ENCODE peak calls at places on chromosomes 6 and 20, in six cellular contexts. U is left cardiac atrium, E is Panc1, S is ovary, R is BJ, P is occipital lobe. J is an unnamed sample.

GRCh38 chr6:43286995-43287716 is 10.9 kb upstream of the SLC22A7 start:
- DNase-seq in U (no peak), E (no peak), S (no peak), R (no peak), P (no peak), J (no peak)

GRCh38 chr6:108876929-108877775 is 28.9 kb downstream of the ARMC2 start:
- DNase-seq in U (peak), E (no peak), S (peak), R (peak), P (no peak), J (peak)

GRCh38 chr6:19444041-19444440 is 393.1 kb upstream of the ID4 start:
- DNase-seq in U (no peak), E (no peak), S (no peak), R (no peak), P (no peak), J (no peak)

GRCh38 chr6:70494833-70495232 is 71.9 kb upstream of the SDHAF4 start:
- DNase-seq in U (no peak), E (no peak), S (no peak), R (no peak), P (no peak), J (no peak)

GRCh38 chr6:158707120-158707519 is 57.3 kb downstream of the SYTL3 start:
- DNase-seq in U (peak), E (no peak), S (no peak), R (no peak), P (no peak), J (no peak)

GRCh38 chr6:8006208-8006607 is 58.0 kb downstream of the BLOC1S5 start:
- DNase-seq in U (no peak), E (no peak), S (no peak), R (no peak), P (no peak), J (no peak)

GRCh38 chr20:15654208-15654649 is 919.0 kb downstream of the KIF16B start:
- DNase-seq in U (no peak), E (no peak), S (no peak), R (no peak), P (no peak), J (no peak)

GRCh38 chr6:35449287-35449881 is 2.8 kb upstream of the FANCE start:
- DNase-seq in U (no peak), E (no peak), S (peak), R (no peak), P (no peak), J (no peak)

GRCh38 chr6:169085466-169085865 is 168.2 kb downstream of the THBS2 start:
- DNase-seq in U (no peak), E (no peak), S (no peak), R (no peak), P (no peak), J (no peak)

GRCh38 chr6:141866731-141867502 is 265.8 kb upstream of the GJE1 start:
- DNase-seq in U (no peak), E (no peak), S (no peak), R (peak), P (no peak), J (no peak)

GRCh38 chr6:135940783-135941182 is 89.3 kb downstream of the PDE7B start:
- DNase-seq in U (no peak), E (no peak), S (no peak), R (no peak), P (no peak), J (no peak)

GRCh38 chr20:36030143-36030542 is 61.8 kb downstream of the CNBD2 start:
- DNase-seq in U (peak), E (no peak), S (peak), R (no peak), P (no peak), J (no peak)

GRCh38 chr6:150037526-150038201 is 12.3 kb upstream of the RAET1L start:
- DNase-seq in U (no peak), E (no peak), S (no peak), R (no peak), P (no peak), J (no peak)

GRCh38 chr20:61856626-61857413 is 208.9 kb downstream of the TAF4 start:
- DNase-seq in U (no peak), E (no peak), S (no peak), R (no peak), P (no peak), J (no peak)

GRCh38 chr6:45590225-45590624 is 212.5 kb upstream of the SUPT3H start:
- DNase-seq in U (no peak), E (peak), S (no peak), R (no peak), P (no peak), J (peak)

GRCh38 chr6:7132398-7132797 is 24.6 kb downstream of the RREB1 start:
- DNase-seq in U (no peak), E (no peak), S (no peak), R (no peak), P (no peak), J (no peak)

GRCh38 chr20:16810216-16810615 is 62.1 kb downstream of the OTOR start:
- DNase-seq in U (no peak), E (no peak), S (no peak), R (no peak), P (no peak), J (no peak)

GRCh38 chr20:8447262-8448120 is 315.4 kb downstream of the PLCB1 start:
- DNase-seq in U (no peak), E (no peak), S (no peak), R (no peak), P (no peak), J (no peak)

GRCh38 chr6:41783106-41783780 is 2.7 kb downstream of the PRICKLE4 start:
- DNase-seq in U (no peak), E (no peak), S (no peak), R (no peak), P (no peak), J (no peak)

GRCh38 chr6:62528894-62529526 is 243.0 kb upstream of the KHDRBS2 start:
- DNase-seq in U (no peak), E (no peak), S (no peak), R (no peak), P (no peak), J (no peak)

GRCh38 chr6:56714982-56715456 is 72.3 kb upstream of the DST start:
- DNase-seq in U (no peak), E (no peak), S (no peak), R (peak), P (no peak), J (peak)

GRCh38 chr6:122400121-122400450 is 634 bp downstream of the HSF2 start:
- DNase-seq in U (no peak), E (no peak), S (no peak), R (no peak), P (no peak), J (no peak)

GRCh38 chr6:25769983-25770382 is 15.4 kb downstream of the SLC17A4 start:
- DNase-seq in U (no peak), E (no peak), S (no peak), R (no peak), P (no peak), J (peak)

GRCh38 chr6:155181498-155181897 is 82.3 kb upstream of the CLDN20 start:
- DNase-seq in U (no peak), E (no peak), S (no peak), R (no peak), P (no peak), J (no peak)

GRCh38 chr20:16474342-16474741 is 98.9 kb downstream of the KIF16B start:
- DNase-seq in U (no peak), E (no peak), S (no peak), R (no peak), P (no peak), J (no peak)

GRCh38 chr20:34525709-34526416 is 9.6 kb downstream of the DYNLRB1 start:
- DNase-seq in U (peak), E (peak), S (peak), R (peak), P (peak), J (peak)

GRCh38 chr6:99019341-99019740 is 71.6 kb upstream of the FBXL4 start:
- DNase-seq in U (no peak), E (no peak), S (no peak), R (no peak), P (no peak), J (no peak)

GRCh38 chr20:46402236-46402886 is 4.1 kb downstream of the ELMO2 start:
- DNase-seq in U (no peak), E (no peak), S (no peak), R (no peak), P (no peak), J (no peak)

GRCh38 chr6:54353975-54354374 is 45.7 kb downstream of the TINAG start:
- DNase-seq in U (no peak), E (no peak), S (no peak), R (no peak), P (no peak), J (no peak)

GRCh38 chr20:11918280-11918952 is 723 bp downstream of the BTBD3 start:
- DNase-seq in U (no peak), E (no peak), S (no peak), R (no peak), P (no peak), J (no peak)

GRCh38 chr6:13234130-13234529 is 94.2 kb downstream of the TBC1D7 start:
- DNase-seq in U (no peak), E (no peak), S (no peak), R (peak), P (no peak), J (peak)

GRCh38 chr6:106184629-106185028 is 98.5 kb downstream of the PRDM1 start:
- DNase-seq in U (no peak), E (no peak), S (no peak), R (no peak), P (no peak), J (no peak)

GRCh38 chr20:64137598-64138031 is 26.6 kb upstream of the MYT1 start:
- DNase-seq in U (no peak), E (no peak), S (no peak), R (no peak), P (no peak), J (no peak)

J was measured in GM04503.